ENCODE peak calls at places on chromosomes 7 and 10, in five cellular contexts. I is endodermal cell, D is body of pancreas, U is neuronal stem cell, E is cardiac muscle cell. V is an unnamed sample.

GRCh38 chr10:77401681-77402080 is 235.9 kb downstream of the KCNMA1 start:
- DNase-seq in I (no peak), D (no peak), U (no peak), E (no peak), V (no peak)

GRCh38 chr7:51543801-51544553 is 227.4 kb upstream of the COBL start:
- DNase-seq in I (no peak), D (no peak), U (no peak), E (no peak), V (no peak)

GRCh38 chr7:36970551-36971514 is 246.5 kb upstream of the AOAH start:
- DNase-seq in I (no peak), D (no peak), U (no peak), E (peak), V (no peak)

GRCh38 chr7:36034020-36034419 is 119.0 kb upstream of the EEPD1 start:
- DNase-seq in I (no peak), D (no peak), U (no peak), E (no peak), V (no peak)

GRCh38 chr7:101803203-101804086 is 14.0 kb upstream of the CUX1 start:
- DNase-seq in I (no peak), D (no peak), U (no peak), E (no peak), V (no peak)

GRCh38 chr10:131616040-131616439 is 284.8 kb upstream of the PPP2R2D start:
- DNase-seq in I (no peak), D (no peak), U (no peak), E (no peak), V (no peak)

GRCh38 chr10:99975942-99976809 is 33.6 kb downstream of the DNMBP start:
- DNase-seq in I (no peak), D (no peak), U (no peak), E (no peak), V (no peak)

GRCh38 chr10:62082729-62083412 is 181.4 kb downstream of the ARID5B start:
- DNase-seq in I (no peak), D (no peak), U (no peak), E (peak), V (no peak)

GRCh38 chr7:5692112-5692844 is 89.2 kb downstream of the RNF216 start:
- DNase-seq in I (no peak), D (peak), U (no peak), E (no peak), V (peak)
- H3K27ac ChIP-seq in I (peak), D (peak), U (no peak), E (peak), V (peak)

GRCh38 chr10:12235116-12235694 is 39.2 kb downstream of the CDC123 start:
- DNase-seq in I (no peak), D (no peak), U (no peak), E (peak), V (no peak)

GRCh38 chr10:12241810-12242529 is 46.0 kb downstream of the CDC123 start:
- DNase-seq in I (no peak), D (no peak), U (no peak), E (no peak), V (no peak)

GRCh38 chr10:12238821-12239220 is 42.8 kb downstream of the CDC123 start:
- DNase-seq in I (no peak), D (no peak), U (no peak), E (no peak), V (no peak)

GRCh38 chr10:12235796-12236195 is 39.8 kb downstream of the CDC123 start:
- DNase-seq in I (no peak), D (no peak), U (no peak), E (no peak), V (no peak)

GRCh38 chr10:12237265-12238220 is 41.6 kb downstream of the CDC123 start:
- DNase-seq in I (no peak), D (no peak), U (no peak), E (no peak), V (no peak)
- H3K27ac ChIP-seq in I (no peak), D (no peak), U (no peak), E (no peak), V (no peak)

GRCh38 chr7:55192718-55193117 is 172.4 kb upstream of the LANCL2 start:
- DNase-seq in I (no peak), D (no peak), U (no peak), E (no peak), V (no peak)
- H3K27ac ChIP-seq in I (peak), D (no peak), U (no peak), E (no peak), V (no peak)

DNA sequence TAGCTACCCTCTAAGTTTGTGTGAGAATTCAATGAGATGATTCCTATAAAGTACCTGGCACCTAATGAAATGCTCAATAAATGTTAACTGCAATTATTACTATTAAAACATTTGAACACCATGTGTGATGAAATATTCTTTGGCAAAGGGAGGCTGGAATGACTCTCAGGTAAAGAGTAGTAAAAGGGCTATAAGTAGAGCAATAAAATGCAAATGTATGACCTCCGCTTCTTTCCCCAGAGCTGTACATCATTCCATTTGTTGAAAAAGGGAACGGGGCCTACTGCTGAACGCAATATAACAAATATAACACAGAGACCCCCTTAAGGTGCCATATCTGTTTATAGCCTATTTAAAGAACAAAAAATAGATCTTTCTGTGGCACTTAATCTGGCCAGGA is 27.8 kb downstream of the CELF2 start:
- DNase-seq in I (no peak), D (no peak), U (no peak), E (no peak), V (no peak)
- H3K27ac ChIP-seq in I (no peak), D (no peak), U (no peak), E (no peak), V (no peak)

DNA sequence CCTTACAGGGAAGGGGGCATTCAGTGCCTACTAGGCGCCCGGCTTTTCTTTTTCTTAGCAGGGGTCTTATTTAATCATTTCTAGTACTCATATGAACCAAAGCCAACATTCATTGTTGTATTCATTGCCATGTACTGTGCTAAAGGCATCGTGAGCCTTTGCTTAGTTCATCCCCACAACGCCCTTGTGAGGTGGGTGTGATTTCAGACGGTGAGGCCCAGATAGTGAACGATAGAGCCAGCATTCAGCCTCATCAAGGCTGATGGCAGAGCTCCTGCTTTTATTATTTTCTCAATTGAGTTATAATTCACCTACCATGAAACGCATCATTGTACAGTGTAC is 50.0 kb downstream of the HK1 start:
- DNase-seq in I (peak), D (no peak), U (no peak), E (no peak), V (no peak)
- H3K27ac ChIP-seq in I (no peak), D (peak), U (no peak), E (peak), V (peak)

GRCh38 chr7:105689093-105689819 is 108.0 kb upstream of the EFCAB10 start:
- DNase-seq in I (peak), D (no peak), U (no peak), E (no peak), V (no peak)
- H3K27ac ChIP-seq in I (peak), D (no peak), U (peak), E (no peak), V (no peak)

GRCh38 chr7:94182066-94182465 is 177.9 kb upstream of the BET1 start:
- DNase-seq in I (no peak), D (no peak), U (no peak), E (no peak), V (no peak)

GRCh38 chr7:94179466-94179865 is 175.3 kb upstream of the BET1 start:
- DNase-seq in I (no peak), D (no peak), U (no peak), E (no peak), V (no peak)

GRCh38 chr7:94188350-94188749 is 184.2 kb upstream of the BET1 start:
- DNase-seq in I (no peak), D (no peak), U (no peak), E (no peak), V (no peak)

GRCh38 chr7:94182721-94183120 is 178.6 kb upstream of the BET1 start:
- DNase-seq in I (no peak), D (no peak), U (no peak), E (no peak), V (no peak)

DNA sequence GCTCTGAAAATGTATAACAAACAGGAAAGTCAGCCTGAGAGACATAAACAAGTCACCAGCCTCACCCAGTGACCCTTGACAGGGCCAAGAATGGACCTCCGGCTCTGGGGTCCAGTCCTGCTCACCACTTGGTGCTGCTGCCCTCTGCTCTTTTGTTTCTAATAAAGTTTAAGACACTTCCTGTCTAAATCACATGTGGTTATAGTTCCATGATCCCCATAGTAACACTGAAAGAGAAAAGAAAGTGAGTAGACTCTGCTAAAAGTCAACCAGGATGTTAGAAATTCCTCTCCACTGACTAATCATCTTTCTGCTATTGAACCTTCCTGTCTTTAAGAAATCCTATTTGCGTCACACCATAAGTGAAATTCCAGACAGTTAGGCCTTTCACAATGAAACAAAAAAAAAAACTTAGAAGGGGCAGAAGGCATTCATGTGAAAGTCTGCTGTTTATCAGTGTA is 179.2 kb upstream of the BET1 start:
- DNase-seq in I (no peak), D (no peak), U (peak), E (no peak), V (no peak)
- H3K27ac ChIP-seq in I (peak), D (no peak), U (peak), E (peak), V (no peak)

V was measured in substantia nigra.